ENCODE peak calls at places on chromosome 12, in six cellular contexts. F is IMR-90, T is H1, N is mesenchymal stem cell, K is mesendoderm, Q is trophoblast cell. A is an unnamed sample. For H3K79me1 and H3K36me3, the result is how much of the 10 kb centered on the place peaks cover.

GRCh38 chr12:104276192-104277131 is 27.1 kb upstream of the EID3 start:
- DNase-seq in F (no peak), T (no peak), N (no peak), K (no peak), Q (no peak), A (no peak)

GRCh38 chr12:57609091-57609780 is 2.0 kb upstream of the ARHGEF25 start:
- DNase-seq in F (no peak), T (no peak), N (no peak), K (peak), Q (no peak), A (no peak)

GRCh38 chr12:19131020-19131431 is 1.5 kb downstream of the PLEKHA5 start:
- DNase-seq in F (peak), T (no peak), N (peak), K (peak), Q (peak), A (peak)

GRCh38 chr12:54653025-54653424 is 4.9 kb upstream of the DCD start:
- DNase-seq in F (no peak), T (no peak), N (no peak), K (no peak), Q (no peak), A (no peak)

GRCh38 chr12:18643673-18644072 is 94.1 kb downstream of the PLCZ1 start:
- DNase-seq in F (peak), T (no peak), N (peak), K (no peak), Q (no peak), A (no peak)

GRCh38 chr12:105420659-105421240 is 90.3 kb downstream of the C12orf75 start:
- DNase-seq in F (peak), T (no peak), N (peak), K (peak), Q (peak), A (peak)

GRCh38 chr12:57224973-57225679 is 4.4 kb upstream of the SHMT2 start:
- DNase-seq in F (no peak), T (no peak), N (peak), K (peak), Q (no peak), A (no peak)

GRCh38 chr12:6826734-6827436 is 1.3 kb upstream of the P3H3 start:
- DNase-seq in F (no peak), T (no peak), N (no peak), K (no peak), Q (no peak), A (no peak)

GRCh38 chr12:52825961-52826360 is 8.2 kb downstream of the KRT79 start:
- DNase-seq in F (no peak), T (no peak), N (no peak), K (no peak), Q (no peak), A (no peak)

GRCh38 chr12:52829986-52830385 is 4.1 kb downstream of the KRT79 start:
- DNase-seq in F (no peak), T (no peak), N (no peak), K (no peak), Q (no peak), A (no peak)

GRCh38 chr12:52828156-52829090 is 5.7 kb downstream of the KRT79 start:
- DNase-seq in F (no peak), T (no peak), N (no peak), K (no peak), Q (no peak), A (no peak)

GRCh38 chr12:52826611-52827498 is 7.3 kb downstream of the KRT79 start:
- DNase-seq in F (no peak), T (no peak), N (no peak), K (peak), Q (peak), A (no peak)

GRCh38 chr12:52827499-52828090 is 6.5 kb downstream of the KRT79 start:
- DNase-seq in F (no peak), T (no peak), N (no peak), K (no peak), Q (no peak), A (no peak)
- H3K23ac ChIP-seq in F (no peak), T (no peak), N (no peak), K (no peak), Q (no peak), A (no peak)

GRCh38 chr12:50390284-50390683 is 6.1 kb downstream of the FAM186A start:
- DNase-seq in F (peak), T (no peak), N (peak), K (peak), Q (peak), A (no peak)
- H3K79me1 ChIP-seq in F (under half), T (under half), N (under half), K (under half), Q (under half), A (under half)

DNA sequence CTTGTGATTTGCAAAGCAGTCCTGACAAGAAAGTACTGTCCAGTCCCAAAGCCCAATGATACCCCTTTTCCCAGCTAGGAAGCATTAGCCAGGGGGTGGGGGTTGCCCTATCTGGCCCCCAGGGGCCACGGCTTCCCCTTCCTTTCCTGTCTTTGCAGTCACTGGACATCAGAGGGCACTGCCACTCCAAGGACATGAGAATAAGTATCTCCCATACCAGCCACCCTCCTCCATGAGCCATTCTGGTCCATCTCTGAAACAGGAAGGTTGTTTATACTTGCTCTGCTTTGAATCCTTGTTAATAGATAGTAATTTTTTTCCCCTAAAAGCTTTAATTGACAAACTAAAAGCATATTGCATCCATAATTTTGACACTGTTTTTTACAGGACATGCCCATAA is 29.7 kb downstream of the RBM19 start:
- DNase-seq in F (no peak), T (no peak), N (no peak), K (peak), Q (no peak), A (no peak)
- H3K36me3 ChIP-seq in F (under half), T (under half), N (half or more), K (under half), Q (under half), A (half or more)

GRCh38 chr12:121800694-121801600 is 2.9 kb upstream of the SETD1B start:
- DNase-seq in F (peak), T (no peak), N (peak), K (peak), Q (peak), A (no peak)

GRCh38 chr12:121802485-121802842 is 1.3 kb upstream of the SETD1B start:
- DNase-seq in F (no peak), T (no peak), N (no peak), K (no peak), Q (no peak), A (no peak)

GRCh38 chr12:121799842-121800693 is 3.7 kb upstream of the SETD1B start:
- DNase-seq in F (peak), T (no peak), N (peak), K (peak), Q (peak), A (no peak)

GRCh38 chr12:121802843-121803698 is 738 bp upstream of the SETD1B start:
- DNase-seq in F (peak), T (peak), N (peak), K (peak), Q (peak), A (peak)

GRCh38 chr12:121801601-121802484 is 2.0 kb upstream of the SETD1B start:
- DNase-seq in F (peak), T (no peak), N (peak), K (peak), Q (no peak), A (no peak)
- H3K23ac ChIP-seq in F (peak), T (no peak), N (no peak), K (peak), Q (no peak), A (no peak)

GRCh38 chr12:11563785-11564739 is 85.4 kb upstream of the ETV6 start:
- DNase-seq in F (no peak), T (no peak), N (no peak), K (no peak), Q (no peak), A (no peak)

GRCh38 chr12:11564984-11565651 is 84.4 kb upstream of the ETV6 start:
- DNase-seq in F (no peak), T (no peak), N (no peak), K (no peak), Q (no peak), A (no peak)

GRCh38 chr12:11565752-11566151 is 83.7 kb upstream of the ETV6 start:
- DNase-seq in F (no peak), T (no peak), N (no peak), K (no peak), Q (no peak), A (no peak)

GRCh38 chr12:11568155-11568761 is 81.2 kb upstream of the ETV6 start:
- DNase-seq in F (no peak), T (no peak), N (no peak), K (no peak), Q (no peak), A (no peak)

GRCh38 chr12:11568762-11569478 is 80.6 kb upstream of the ETV6 start:
- DNase-seq in F (no peak), T (no peak), N (no peak), K (no peak), Q (no peak), A (no peak)
- H3K79me1 ChIP-seq in F (under half), T (under half), N (under half), K (under half), Q (under half), A (under half)

GRCh38 chr12:132713123-132713522 is 2.5 kb downstream of the PGAM5 start:
- DNase-seq in F (no peak), T (no peak), N (no peak), K (no peak), Q (no peak), A (no peak)

GRCh38 chr12:132717531-132718387 is 7.1 kb downstream of the PGAM5 start:
- DNase-seq in F (no peak), T (no peak), N (no peak), K (peak), Q (no peak), A (no peak)

GRCh38 chr12:132717011-132717410 is 6.4 kb downstream of the PGAM5 start:
- DNase-seq in F (no peak), T (no peak), N (no peak), K (no peak), Q (no peak), A (no peak)

GRCh38 chr12:132716356-132716755 is 5.7 kb downstream of the PGAM5 start:
- DNase-seq in F (no peak), T (no peak), N (no peak), K (no peak), Q (no peak), A (no peak)

GRCh38 chr12:132715874-132716273 is 5.2 kb downstream of the PGAM5 start:
- DNase-seq in F (no peak), T (no peak), N (no peak), K (no peak), Q (no peak), A (no peak)
- H3K36me3 ChIP-seq in F (under half), T (under half), N (under half), K (under half), Q (under half), A (under half)

GRCh38 chr12:24546661-24547060 is 402.2 kb downstream of the BCAT1 start:
- DNase-seq in F (no peak), T (no peak), N (no peak), K (no peak), Q (no peak), A (no peak)
- H3K23ac ChIP-seq in F (peak), T (peak), N (peak), K (no peak), Q (no peak), A (no peak)

A was measured in neuronal stem cell.